ENCODE peak calls at places on chromosomes 12 and 14, in ten cellular contexts. One of them, this sample, is unnamed.

GRCh38 chr14:99576304-99576703 is 27.7 kb downstream of the CCDC85C start:
- DNase-seq in ascending aorta: no peak
- DNase-seq in AG09319: no peak
- DNase-seq in PC-9: peak
- DNase-seq in esophagus squamous epithelium: no peak
- DNase-seq in foreskin fibroblast: no peak
- DNase-seq in endothelial cell of umbilical vein: no peak
- DNase-seq in HFFc6: no peak
- DNase-seq in lung: no peak
- DNase-seq in AG10803: no peak
- DNase-seq in this sample: no peak

GRCh38 chr12:16399110-16399509 is 51.7 kb downstream of the MGST1 start:
- DNase-seq in endothelial cell of umbilical vein: no peak
- DNase-seq in ascending aorta: no peak
- DNase-seq in HFFc6: no peak
- DNase-seq in AG10803: no peak
- DNase-seq in PC-9: no peak
- DNase-seq in foreskin fibroblast: no peak
- DNase-seq in lung: no peak
- DNase-seq in AG09319: no peak
- DNase-seq in esophagus squamous epithelium: no peak
- DNase-seq in this sample: no peak

GRCh38 chr12:108630481-108631207 is 3.0 kb downstream of the SELPLG start:
- DNase-seq in HFFc6: peak
- DNase-seq in PC-9: peak
- DNase-seq in esophagus squamous epithelium: no peak
- DNase-seq in foreskin fibroblast: peak
- DNase-seq in AG09319: no peak
- DNase-seq in AG10803: peak
- DNase-seq in lung: no peak
- DNase-seq in endothelial cell of umbilical vein: no peak
- DNase-seq in ascending aorta: no peak
- DNase-seq in this sample: no peak

GRCh38 chr14:99946652-99947489 is 118.4 kb upstream of the EVL start:
- DNase-seq in AG09319: no peak
- DNase-seq in esophagus squamous epithelium: no peak
- DNase-seq in lung: no peak
- DNase-seq in HFFc6: no peak
- DNase-seq in endothelial cell of umbilical vein: peak
- DNase-seq in AG10803: no peak
- DNase-seq in foreskin fibroblast: peak
- DNase-seq in ascending aorta: no peak
- DNase-seq in PC-9: no peak
- DNase-seq in this sample: peak

GRCh38 chr12:25063873-25064598 is 115.1 kb upstream of the BCAT1 start:
- DNase-seq in esophagus squamous epithelium: no peak
- DNase-seq in ascending aorta: no peak
- DNase-seq in HFFc6: no peak
- DNase-seq in foreskin fibroblast: no peak
- DNase-seq in PC-9: no peak
- DNase-seq in AG09319: no peak
- DNase-seq in AG10803: no peak
- DNase-seq in endothelial cell of umbilical vein: no peak
- DNase-seq in lung: no peak
- DNase-seq in this sample: no peak

GRCh38 chr12:132798836-132799235 is 29.8 kb downstream of the GOLGA3 start:
- DNase-seq in AG10803: no peak
- DNase-seq in foreskin fibroblast: no peak
- DNase-seq in PC-9: no peak
- DNase-seq in endothelial cell of umbilical vein: no peak
- DNase-seq in AG09319: no peak
- DNase-seq in lung: no peak
- DNase-seq in ascending aorta: no peak
- DNase-seq in esophagus squamous epithelium: no peak
- DNase-seq in HFFc6: no peak
- DNase-seq in this sample: no peak

GRCh38 chr12:124391340-124392261 is 96.7 kb downstream of the RFLNA start:
- DNase-seq in esophagus squamous epithelium: peak
- DNase-seq in ascending aorta: peak
- DNase-seq in foreskin fibroblast: peak
- DNase-seq in lung: peak
- DNase-seq in endothelial cell of umbilical vein: peak
- DNase-seq in HFFc6: no peak
- DNase-seq in AG10803: peak
- DNase-seq in AG09319: no peak
- DNase-seq in PC-9: peak
- DNase-seq in this sample: peak

GRCh38 chr14:81427348-81428058 is 27.4 kb upstream of the STON2 start:
- DNase-seq in ascending aorta: no peak
- DNase-seq in lung: no peak
- DNase-seq in endothelial cell of umbilical vein: no peak
- DNase-seq in PC-9: no peak
- DNase-seq in AG09319: no peak
- DNase-seq in esophagus squamous epithelium: no peak
- DNase-seq in AG10803: no peak
- DNase-seq in foreskin fibroblast: no peak
- DNase-seq in HFFc6: no peak
- DNase-seq in this sample: no peak

GRCh38 chr12:30691122-30691879 is 4.4 kb downstream of the IPO8 start:
- DNase-seq in AG09319: peak
- DNase-seq in HFFc6: peak
- DNase-seq in endothelial cell of umbilical vein: no peak
- DNase-seq in AG10803: peak
- DNase-seq in ascending aorta: no peak
- DNase-seq in lung: no peak
- DNase-seq in foreskin fibroblast: peak
- DNase-seq in PC-9: no peak
- DNase-seq in esophagus squamous epithelium: no peak
- DNase-seq in this sample: no peak

GRCh38 chr14:92352158-92352985 is 29.4 kb downstream of the SLC24A4 start:
- DNase-seq in foreskin fibroblast: peak
- DNase-seq in lung: no peak
- DNase-seq in PC-9: no peak
- DNase-seq in AG09319: no peak
- DNase-seq in AG10803: peak
- DNase-seq in ascending aorta: no peak
- DNase-seq in esophagus squamous epithelium: no peak
- DNase-seq in endothelial cell of umbilical vein: no peak
- DNase-seq in HFFc6: no peak
- DNase-seq in this sample: no peak
- TF ChIP-seq CTCF in foreskin fibroblast: peak
- TF ChIP-seq CTCF in lung: no peak
- TF ChIP-seq CTCF in PC-9: peak
- TF ChIP-seq CTCF in AG09319: peak
- TF ChIP-seq CTCF in AG10803: peak
- TF ChIP-seq CTCF in ascending aorta: no peak
- TF ChIP-seq CTCF in esophagus squamous epithelium: no peak
- TF ChIP-seq CTCF in endothelial cell of umbilical vein: peak
- TF ChIP-seq CTCF in HFFc6: peak
- TF ChIP-seq CTCF in this sample: peak

DNA sequence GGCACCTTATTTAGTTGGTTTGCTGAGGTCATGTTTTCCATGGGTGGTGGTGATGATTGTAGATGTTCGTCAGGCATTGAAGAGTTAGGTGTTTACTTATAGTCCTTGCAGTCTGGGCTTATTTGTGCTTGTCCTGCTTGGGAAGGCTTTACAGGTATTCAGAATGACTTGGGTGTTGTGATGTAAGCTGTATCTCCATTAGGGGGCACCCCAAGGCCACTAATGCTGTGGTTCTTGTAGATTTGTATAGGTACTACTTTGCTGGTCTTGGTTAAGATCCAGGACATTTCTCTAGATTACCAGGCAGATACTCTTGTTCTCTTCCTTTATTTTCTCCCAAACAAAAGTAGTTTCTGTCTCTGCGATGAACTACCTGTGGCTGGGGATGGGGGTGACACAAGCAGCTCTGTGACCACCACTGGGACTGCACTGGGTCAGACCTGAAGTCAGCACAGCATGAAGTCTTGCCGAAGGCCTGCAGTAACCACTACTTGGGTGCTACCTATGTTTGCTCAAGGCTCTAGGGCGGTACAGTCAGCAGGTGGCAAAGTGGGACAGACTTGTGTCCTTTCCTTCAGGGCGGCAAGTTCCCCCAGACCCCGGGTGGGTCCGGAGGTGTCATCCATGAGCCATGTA is 35.8 kb upstream of the FBXO33 start:
- DNase-seq in AG09319: no peak
- DNase-seq in HFFc6: peak
- DNase-seq in PC-9: no peak
- DNase-seq in endothelial cell of umbilical vein: peak
- DNase-seq in esophagus squamous epithelium: no peak
- DNase-seq in ascending aorta: no peak
- DNase-seq in lung: no peak
- DNase-seq in foreskin fibroblast: peak
- DNase-seq in AG10803: peak
- DNase-seq in this sample: peak
- TF ChIP-seq CTCF in AG09319: peak
- TF ChIP-seq CTCF in HFFc6: peak
- TF ChIP-seq CTCF in PC-9: peak
- TF ChIP-seq CTCF in endothelial cell of umbilical vein: peak
- TF ChIP-seq CTCF in esophagus squamous epithelium: peak
- TF ChIP-seq CTCF in ascending aorta: no peak
- TF ChIP-seq CTCF in lung: no peak
- TF ChIP-seq CTCF in foreskin fibroblast: peak
- TF ChIP-seq CTCF in AG10803: peak
- TF ChIP-seq CTCF in this sample: peak

DNA sequence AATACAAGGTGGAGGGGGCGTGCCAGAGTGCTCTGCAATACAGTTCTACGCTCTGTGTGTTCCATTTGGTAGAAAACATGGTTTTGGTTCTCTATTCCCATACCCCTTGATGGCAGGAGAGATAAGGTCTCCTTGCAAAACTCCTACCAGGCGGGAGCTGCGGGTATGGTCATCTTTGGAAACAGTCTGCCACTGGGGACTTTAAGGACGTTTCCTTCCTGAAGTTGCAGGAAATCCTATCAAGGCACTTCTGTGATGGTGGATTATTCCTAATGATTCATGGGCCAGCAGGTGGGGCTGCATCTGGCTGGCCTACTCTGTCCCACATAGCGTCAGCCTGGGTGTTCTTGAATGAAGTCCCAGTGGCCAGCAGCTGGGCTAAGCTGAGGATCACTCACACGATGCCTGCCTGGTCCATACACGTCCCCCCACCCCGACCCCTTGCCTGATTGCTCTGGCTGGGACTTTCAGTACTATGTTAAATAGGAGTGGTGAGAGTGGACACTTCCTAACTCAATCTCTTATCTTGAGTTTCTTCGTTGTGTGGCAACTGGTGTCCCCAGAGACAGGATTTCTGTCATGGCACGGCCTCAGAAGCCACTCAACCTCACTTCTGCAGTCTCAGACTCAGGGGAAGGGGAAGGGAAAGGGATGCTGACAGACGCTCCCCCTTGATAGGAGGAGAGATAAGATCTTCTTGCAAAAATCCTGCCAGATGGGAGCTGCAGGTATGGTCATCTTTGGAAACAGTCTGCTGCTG is 61.1 kb upstream of the FKBP4 start:
- DNase-seq in PC-9: no peak
- DNase-seq in HFFc6: no peak
- DNase-seq in ascending aorta: no peak
- DNase-seq in lung: no peak
- DNase-seq in endothelial cell of umbilical vein: no peak
- DNase-seq in AG09319: no peak
- DNase-seq in foreskin fibroblast: no peak
- DNase-seq in AG10803: no peak
- DNase-seq in esophagus squamous epithelium: no peak
- DNase-seq in this sample: no peak
- TF ChIP-seq CTCF in PC-9: no peak
- TF ChIP-seq CTCF in HFFc6: peak
- TF ChIP-seq CTCF in ascending aorta: no peak
- TF ChIP-seq CTCF in lung: no peak
- TF ChIP-seq CTCF in endothelial cell of umbilical vein: no peak
- TF ChIP-seq CTCF in AG09319: no peak
- TF ChIP-seq CTCF in foreskin fibroblast: no peak
- TF ChIP-seq CTCF in AG10803: no peak
- TF ChIP-seq CTCF in esophagus squamous epithelium: no peak
- TF ChIP-seq CTCF in this sample: no peak

GRCh38 chr14:59461891-59462290 is 3.3 kb downstream of the GPR135 start:
- DNase-seq in lung: no peak
- DNase-seq in AG10803: no peak
- DNase-seq in AG09319: no peak
- DNase-seq in esophagus squamous epithelium: no peak
- DNase-seq in ascending aorta: no peak
- DNase-seq in PC-9: no peak
- DNase-seq in HFFc6: no peak
- DNase-seq in foreskin fibroblast: no peak
- DNase-seq in endothelial cell of umbilical vein: no peak
- DNase-seq in this sample: no peak

GRCh38 chr14:59463773-59464650 is 1.2 kb downstream of the GPR135 start:
- DNase-seq in endothelial cell of umbilical vein: no peak
- DNase-seq in AG09319: no peak
- DNase-seq in HFFc6: no peak
- DNase-seq in ascending aorta: no peak
- DNase-seq in foreskin fibroblast: peak
- DNase-seq in AG10803: peak
- DNase-seq in lung: no peak
- DNase-seq in PC-9: no peak
- DNase-seq in esophagus squamous epithelium: no peak
- DNase-seq in this sample: no peak

GRCh38 chr14:59464651-59465569 is at the start of gene GPR135:
- DNase-seq in PC-9: no peak
- DNase-seq in AG10803: peak
- DNase-seq in endothelial cell of umbilical vein: peak
- DNase-seq in lung: peak
- DNase-seq in AG09319: no peak
- DNase-seq in ascending aorta: no peak
- DNase-seq in HFFc6: peak
- DNase-seq in foreskin fibroblast: peak
- DNase-seq in esophagus squamous epithelium: no peak
- DNase-seq in this sample: peak

GRCh38 chr14:59455411-59455810 is 9.8 kb downstream of the GPR135 start:
- DNase-seq in AG10803: peak
- DNase-seq in endothelial cell of umbilical vein: no peak
- DNase-seq in HFFc6: peak
- DNase-seq in PC-9: no peak
- DNase-seq in esophagus squamous epithelium: no peak
- DNase-seq in foreskin fibroblast: peak
- DNase-seq in lung: no peak
- DNase-seq in ascending aorta: no peak
- DNase-seq in AG09319: no peak
- DNase-seq in this sample: no peak

DNA sequence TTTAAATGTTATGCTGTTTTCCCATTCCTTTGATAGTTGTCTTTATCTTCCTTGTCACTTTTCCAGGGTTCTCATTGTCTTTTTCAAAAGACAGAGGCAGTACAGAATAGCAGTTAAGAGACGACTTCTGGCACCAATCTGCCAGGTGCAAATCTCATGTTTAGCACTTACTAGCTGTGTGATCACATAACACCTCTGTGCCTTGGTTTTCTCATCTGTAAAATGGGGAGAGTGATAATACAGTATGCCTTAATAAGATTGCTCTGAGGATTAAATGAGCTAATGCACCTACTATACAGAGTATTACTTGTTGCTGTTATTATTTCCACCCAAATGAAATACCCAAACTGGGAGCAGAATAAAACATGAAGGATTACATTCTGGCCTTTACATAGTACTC is 4.8 kb downstream of the GPR135 start:
- DNase-seq in HFFc6: no peak
- DNase-seq in PC-9: no peak
- DNase-seq in esophagus squamous epithelium: no peak
- DNase-seq in AG10803: no peak
- DNase-seq in lung: no peak
- DNase-seq in ascending aorta: no peak
- DNase-seq in foreskin fibroblast: no peak
- DNase-seq in AG09319: no peak
- DNase-seq in endothelial cell of umbilical vein: no peak
- DNase-seq in this sample: no peak
- TF ChIP-seq CTCF in HFFc6: no peak
- TF ChIP-seq CTCF in PC-9: no peak
- TF ChIP-seq CTCF in esophagus squamous epithelium: no peak
- TF ChIP-seq CTCF in AG10803: no peak
- TF ChIP-seq CTCF in lung: no peak
- TF ChIP-seq CTCF in ascending aorta: no peak
- TF ChIP-seq CTCF in foreskin fibroblast: no peak
- TF ChIP-seq CTCF in AG09319: no peak
- TF ChIP-seq CTCF in endothelial cell of umbilical vein: no peak
- TF ChIP-seq CTCF in this sample: no peak